ENCODE peak calls at places on chromosomes 12 and 14, in seven cellular contexts. One of them, this sample, is unnamed.
A peak's percentile ranks its signal among the peaks of the same experiment; 100 is the strongest.

GRCh38 chr14:101370593-101371569 is 190.4 kb upstream of the DIO3 start:
- DNase-seq in AG09309: no peak
- DNase-seq in GM19239: no peak
- DNase-seq in renal cortical epithelial cell: no peak
- DNase-seq in mucosa of gallbladder: no peak
- DNase-seq in Calu3: no peak
- DNase-seq in EL: no peak
- DNase-seq in this sample: no peak

GRCh38 chr14:58426819-58427288 is 477 bp downstream of the TIMM9 start:
- DNase-seq in Calu3: peak; percentile 50
- DNase-seq in EL: peak; percentile 74
- DNase-seq in GM19239: peak; percentile 12
- DNase-seq in renal cortical epithelial cell: peak; percentile 37
- DNase-seq in AG09309: peak; percentile 11
- DNase-seq in mucosa of gallbladder: peak; percentile 45
- DNase-seq in this sample: peak; percentile 74

GRCh38 chr14:30608533-30609006 is 13.5 kb upstream of the SCFD1 start:
- DNase-seq in mucosa of gallbladder: no peak
- DNase-seq in GM19239: no peak
- DNase-seq in renal cortical epithelial cell: peak; percentile 92
- DNase-seq in EL: peak; percentile 70
- DNase-seq in Calu3: peak; percentile 64
- DNase-seq in AG09309: no peak
- DNase-seq in this sample: no peak

GRCh38 chr14:85233756-85234545 is 296.0 kb upstream of the FLRT2 start:
- DNase-seq in GM19239: no peak
- DNase-seq in Calu3: no peak
- DNase-seq in AG09309: no peak
- DNase-seq in EL: peak; percentile 82
- DNase-seq in renal cortical epithelial cell: peak; percentile 21
- DNase-seq in mucosa of gallbladder: no peak
- DNase-seq in this sample: no peak

GRCh38 chr14:54637270-54637669 is 70.3 kb downstream of the SAMD4A start:
- DNase-seq in Calu3: no peak
- DNase-seq in renal cortical epithelial cell: no peak
- DNase-seq in GM19239: no peak
- DNase-seq in EL: no peak
- DNase-seq in mucosa of gallbladder: no peak
- DNase-seq in AG09309: no peak
- DNase-seq in this sample: no peak

GRCh38 chr14:100109594-100109955 is 44.4 kb downstream of the EVL start:
- DNase-seq in AG09309: no peak
- DNase-seq in EL: no peak
- DNase-seq in renal cortical epithelial cell: no peak
- DNase-seq in mucosa of gallbladder: no peak
- DNase-seq in Calu3: no peak
- DNase-seq in GM19239: no peak
- DNase-seq in this sample: no peak

GRCh38 chr14:61388173-61388975 is 67.0 kb downstream of the PRKCH start:
- DNase-seq in EL: peak; percentile 8
- DNase-seq in Calu3: no peak
- DNase-seq in AG09309: peak; percentile 2
- DNase-seq in GM19239: no peak
- DNase-seq in mucosa of gallbladder: no peak
- DNase-seq in renal cortical epithelial cell: peak; percentile 46
- DNase-seq in this sample: no peak

GRCh38 chr14:87705439-87705896 is 287.5 kb downstream of the GALC start:
- DNase-seq in GM19239: no peak
- DNase-seq in AG09309: no peak
- DNase-seq in EL: peak; percentile 4
- DNase-seq in Calu3: no peak
- DNase-seq in renal cortical epithelial cell: no peak
- DNase-seq in mucosa of gallbladder: no peak
- DNase-seq in this sample: no peak

GRCh38 chr14:102390064-102390463 is 27.3 kb downstream of the TECPR2 start:
- DNase-seq in mucosa of gallbladder: no peak
- DNase-seq in AG09309: no peak
- DNase-seq in Calu3: peak; percentile 14
- DNase-seq in EL: no peak
- DNase-seq in renal cortical epithelial cell: peak; percentile 3
- DNase-seq in GM19239: no peak
- DNase-seq in this sample: no peak

GRCh38 chr14:104651876-104652260 is 37.5 kb upstream of the INF2 start:
- DNase-seq in renal cortical epithelial cell: no peak
- DNase-seq in mucosa of gallbladder: no peak
- DNase-seq in AG09309: no peak
- DNase-seq in Calu3: no peak
- DNase-seq in GM19239: no peak
- DNase-seq in EL: no peak
- DNase-seq in this sample: no peak

GRCh38 chr12:100481021-100481420 is 7.4 kb downstream of the NR1H4 start:
- DNase-seq in AG09309: no peak
- DNase-seq in Calu3: no peak
- DNase-seq in GM19239: no peak
- DNase-seq in EL: no peak
- DNase-seq in mucosa of gallbladder: no peak
- DNase-seq in renal cortical epithelial cell: no peak
- DNase-seq in this sample: no peak

GRCh38 chr12:751192-751827 is 1.1 kb upstream of the WNK1 start:
- DNase-seq in Calu3: peak; percentile 94
- DNase-seq in mucosa of gallbladder: peak; percentile 91
- DNase-seq in GM19239: peak; percentile 49
- DNase-seq in renal cortical epithelial cell: peak; percentile 87
- DNase-seq in EL: peak; percentile 97
- DNase-seq in AG09309: peak; percentile 81
- DNase-seq in this sample: peak; percentile 96

GRCh38 chr12:16385779-16386646 is 38.6 kb downstream of the MGST1 start:
- DNase-seq in EL: peak; percentile 47
- DNase-seq in AG09309: peak; percentile 3
- DNase-seq in Calu3: peak; percentile 47
- DNase-seq in mucosa of gallbladder: peak; percentile 38
- DNase-seq in GM19239: no peak
- DNase-seq in renal cortical epithelial cell: peak; percentile 71
- DNase-seq in this sample: peak; percentile 51

GRCh38 chr12:132157733-132158409 is 13.6 kb downstream of the NOC4L start:
- DNase-seq in AG09309: no peak
- DNase-seq in GM19239: no peak
- DNase-seq in Calu3: no peak
- DNase-seq in mucosa of gallbladder: no peak
- DNase-seq in EL: no peak
- DNase-seq in renal cortical epithelial cell: no peak
- DNase-seq in this sample: no peak

GRCh38 chr14:64232095-64232830 is 61.9 kb downstream of the ESR2 start:
- DNase-seq in AG09309: peak; percentile 67
- DNase-seq in EL: peak; percentile 95
- DNase-seq in Calu3: no peak
- DNase-seq in GM19239: no peak
- DNase-seq in renal cortical epithelial cell: peak; percentile 78
- DNase-seq in mucosa of gallbladder: no peak
- DNase-seq in this sample: no peak

GRCh38 chr12:54560374-54560858 is 11.0 kb downstream of the PDE1B start:
- DNase-seq in EL: peak; percentile 87
- DNase-seq in renal cortical epithelial cell: peak; percentile 71
- DNase-seq in AG09309: peak; percentile 10
- DNase-seq in mucosa of gallbladder: peak; percentile 91
- DNase-seq in GM19239: peak; percentile 94
- DNase-seq in Calu3: peak; percentile 45
- DNase-seq in this sample: peak; percentile 98